ENCODE peak calls at places on chromosomes 12 and 14, in eight cellular contexts. Z is left ventricle myocardium inferior; F is thoracic aorta; X is CD8-positive, alpha-beta memory T cell; G is GM23248; B is thyroid gland; U is PC-3; P is MM.1S. Q is an unnamed sample.
A peak's percentile ranks its signal among the peaks of the same experiment; 100 is the strongest.

GRCh38 chr14:91173221-91173670 is 59.4 kb downstream of the DGLUCY start:
- DNase-seq in Z (peak; percentile 80), F (peak; percentile 62), X (peak; percentile 67), G (peak; percentile 78), B (peak; percentile 90), U (peak; percentile 86), P (peak; percentile 43), Q (peak; percentile 50)

GRCh38 chr12:67650127-67650495 is 1.6 kb downstream of the DYRK2 start:
- DNase-seq in Z (peak; percentile 55), F (no peak), X (no peak), G (no peak), B (peak; percentile 20), U (no peak), P (no peak), Q (no peak)

GRCh38 chr12:124949779-124950728 is 35.6 kb upstream of the UBC start:
- DNase-seq in Z (no peak), F (no peak), X (no peak), G (no peak), B (no peak), U (no peak), P (no peak), Q (no peak)

GRCh38 chr12:55728185-55728931 is 451 bp downstream of the CD63 start:
- DNase-seq in Z (peak; percentile 87), F (no peak), X (no peak), G (peak; percentile 74), B (peak; percentile 88), U (peak; percentile 50), P (no peak), Q (no peak)

GRCh38 chr14:55103005-55103640 is 25.9 kb upstream of the LGALS3 start:
- DNase-seq in Z (peak; percentile 70), F (peak; percentile 31), X (peak; percentile 44), G (peak; percentile 97), B (peak; percentile 92), U (peak; percentile 100), P (peak; percentile 61), Q (peak; percentile 53)

GRCh38 chr14:70785556-70785955 is 23.8 kb downstream of the MAP3K9 start:
- DNase-seq in Z (no peak), F (no peak), X (no peak), G (no peak), B (no peak), U (peak; percentile 56), P (no peak), Q (no peak)

GRCh38 chr14:87049886-87050820 is 942.8 kb downstream of the GALC start:
- DNase-seq in Z (no peak), F (no peak), X (no peak), G (peak; percentile 32), B (no peak), U (peak; percentile 60), P (peak; percentile 31), Q (no peak)

GRCh38 chr14:71551291-71551955 is 380.8 kb upstream of the RGS6 start:
- DNase-seq in Z (no peak), F (no peak), X (no peak), G (peak; percentile 79), B (no peak), U (no peak), P (no peak), Q (no peak)

GRCh38 chr12:124543591-124544310 is 23.7 kb downstream of the NCOR2 start:
- DNase-seq in Z (no peak), F (no peak), X (no peak), G (peak; percentile 45), B (no peak), U (no peak), P (no peak), Q (no peak)

DNA sequence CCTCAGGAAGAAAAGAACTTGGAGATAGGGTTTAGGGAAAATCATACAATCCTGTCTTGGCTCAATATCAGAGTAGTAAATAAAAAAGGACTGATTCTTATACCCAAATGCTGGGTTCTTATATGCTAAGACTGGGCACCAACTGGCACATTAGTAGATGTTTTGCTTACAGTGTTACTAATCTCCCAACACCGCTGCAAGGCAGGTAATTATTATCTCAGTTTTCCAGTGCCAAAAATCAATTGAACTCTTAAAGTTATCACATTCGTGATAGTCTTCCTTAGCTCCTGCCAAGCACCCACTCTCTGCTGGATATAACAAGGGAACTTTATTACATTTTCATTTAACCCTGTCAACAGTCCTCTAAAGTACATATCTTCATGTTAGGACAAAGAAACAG is 25.0 kb upstream of the HIGD1C start:
- DNase-seq in Z (no peak), F (no peak), X (no peak), G (no peak), B (no peak), U (no peak), P (no peak), Q (no peak)
- H3K27ac ChIP-seq in Z (peak overlapping the region; percentile 94), F (peak overlapping the region; percentile 89), X (no peak overlapping the region), G (no peak overlapping the region), B (peak overlapping the region; percentile 98), U (no peak overlapping the region), P (peak overlapping the region; percentile 94), Q (no peak overlapping the region)

DNA sequence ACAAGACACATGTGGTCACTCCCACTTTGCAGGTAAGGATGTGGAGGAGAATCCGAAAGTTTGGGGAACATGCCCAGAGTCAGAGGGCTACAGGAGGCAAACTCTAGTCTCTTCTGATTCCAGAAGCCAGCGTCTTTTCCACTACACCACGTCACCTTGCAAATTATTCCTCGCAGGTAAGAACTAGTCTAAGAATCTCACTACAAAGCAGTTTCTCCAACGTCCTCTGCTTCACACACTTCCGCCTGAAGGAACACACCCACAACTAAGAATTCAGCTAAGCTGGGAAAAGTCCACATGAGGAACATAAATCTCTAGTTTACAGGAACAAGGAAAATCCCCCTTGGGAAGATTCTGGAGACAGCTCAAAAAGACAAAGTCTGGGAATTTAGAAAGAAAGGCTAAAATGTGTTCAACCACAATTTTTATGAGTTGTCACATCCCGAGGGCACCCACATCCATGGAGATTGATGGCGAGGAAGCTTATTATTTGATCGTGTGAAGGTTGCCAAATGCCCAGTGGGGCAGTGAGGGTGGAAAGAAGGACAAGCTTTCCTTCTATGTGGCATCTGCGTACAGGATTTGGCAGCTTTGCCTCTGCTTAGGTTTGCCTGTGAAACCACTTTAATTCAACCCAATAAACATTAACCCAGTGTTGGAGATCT is 780.2 kb upstream of the TBX3 start:
- DNase-seq in Z (no peak), F (no peak), X (no peak), G (no peak), B (no peak), U (no peak), P (no peak), Q (no peak)
- H3K4me1 ChIP-seq in Z (no peaks in the 10 kb centered on the region), F (no peaks in the 10 kb centered on the region), X (no peaks in the 10 kb centered on the region), G (peaks cover 4% of the 10 kb centered on the region), B (no peaks in the 10 kb centered on the region), U (peaks cover 10% of the 10 kb centered on the region), P (no peaks in the 10 kb centered on the region), Q (no peaks in the 10 kb centered on the region)

DNA sequence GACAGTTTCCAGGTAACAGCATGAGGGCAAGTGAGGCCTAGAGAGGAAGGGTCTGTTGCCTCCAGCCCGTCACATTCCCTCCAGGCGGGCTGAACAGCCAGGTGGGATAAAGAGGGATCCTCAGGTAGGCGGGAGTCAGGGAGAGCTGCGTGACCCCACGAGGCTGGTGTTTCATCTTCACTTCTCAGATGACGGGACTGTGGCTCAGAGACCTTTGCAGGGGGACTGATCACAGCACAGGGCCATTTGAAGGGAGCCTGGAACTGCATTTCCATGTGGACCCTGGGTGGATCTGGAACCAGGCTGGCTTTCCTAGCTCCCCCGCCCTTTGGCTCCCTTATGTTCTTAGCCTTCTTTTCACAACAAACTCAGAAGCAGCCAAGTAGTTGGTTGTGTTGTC is 37.4 kb downstream of the SH2B3 start:
- DNase-seq in Z (no peak), F (no peak), X (no peak), G (no peak), B (no peak), U (no peak), P (no peak), Q (no peak)
- H3K4me3 ChIP-seq in Z (no peak overlapping the region), F (no peak overlapping the region), X (no peak overlapping the region), G (no peak overlapping the region), B (no peak overlapping the region), U (no peak overlapping the region), P (no peak overlapping the region), Q (no peak overlapping the region)

DNA sequence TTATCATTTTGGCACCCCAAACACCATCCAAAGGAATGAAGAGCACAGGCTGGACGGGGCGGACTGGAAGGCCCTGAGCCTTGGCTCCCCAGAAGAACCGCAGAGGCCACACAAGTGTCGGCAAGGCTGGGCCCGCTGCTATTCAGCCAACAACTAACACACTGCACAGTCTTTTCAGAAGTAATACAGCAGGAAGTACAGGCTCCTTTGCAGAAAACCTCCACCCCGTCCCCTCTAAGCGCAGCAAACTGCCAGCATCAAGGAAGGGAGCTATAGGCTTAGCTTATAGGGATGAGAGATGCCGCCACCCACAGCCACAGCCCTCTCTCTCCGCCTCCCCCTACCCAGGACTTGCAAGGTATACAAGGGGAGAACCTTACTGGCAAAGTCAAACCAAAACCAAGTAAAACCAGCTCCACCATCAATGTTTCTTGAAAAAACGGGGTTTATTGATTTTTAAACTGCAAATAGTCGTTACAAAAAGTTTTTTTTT is 5.6 kb downstream of the ZFP36L1 start:
- DNase-seq in Z (no peak), F (no peak), X (no peak), G (peak; percentile 71), B (no peak), U (no peak), P (no peak), Q (no peak)
- H3K27ac ChIP-seq in Z (peak overlapping the region; percentile 100), F (peak overlapping the region; percentile 59), X (peak overlapping the region; percentile 41), G (peak overlapping the region; percentile 100), B (peak overlapping the region; percentile 100), U (peak overlapping the region; percentile 76), P (no peak overlapping the region), Q (peak overlapping the region; percentile 100)

GRCh38 chr12:50074936-50075807 is 10.0 kb upstream of the SMARCD1 start:
- DNase-seq in Z (peak; percentile 83), F (no peak), X (peak; percentile 71), G (peak; percentile 89), B (peak; percentile 86), U (peak; percentile 87), P (peak; percentile 78), Q (peak; percentile 57)

GRCh38 chr12:50073206-50073605 is 11.9 kb upstream of the SMARCD1 start:
- DNase-seq in Z (no peak), F (no peak), X (no peak), G (no peak), B (no peak), U (no peak), P (no peak), Q (no peak)

GRCh38 chr12:50070314-50071060 is 13.1 kb downstream of the ASIC1 start:
- DNase-seq in Z (peak; percentile 75), F (no peak), X (peak; percentile 54), G (peak; percentile 85), B (peak; percentile 81), U (peak; percentile 86), P (peak; percentile 63), Q (peak; percentile 56)

GRCh38 chr12:50073712-50074111 is 11.4 kb upstream of the SMARCD1 start:
- DNase-seq in Z (no peak), F (no peak), X (no peak), G (no peak), B (no peak), U (no peak), P (no peak), Q (no peak)

GRCh38 chr12:50072198-50072907 is 12.8 kb upstream of the SMARCD1 start:
- DNase-seq in Z (no peak), F (no peak), X (no peak), G (no peak), B (no peak), U (no peak), P (no peak), Q (no peak)
- H3K4me1 ChIP-seq in Z (peaks cover 9% of the 10 kb centered on the region), F (no peaks in the 10 kb centered on the region), X (peaks cover 4% of the 10 kb centered on the region), G (no peaks in the 10 kb centered on the region), B (no peaks in the 10 kb centered on the region), U (peaks cover 6% of the 10 kb centered on the region), P (no peaks in the 10 kb centered on the region), Q (no peaks in the 10 kb centered on the region)

Q was measured in effector memory CD4-positive, alpha-beta T cell.